ENCODE peak calls at places on chromosomes 12 and 14, in four cellular contexts. E is neuronal stem cell, N is IMR-90, V is mesendoderm. L is an unnamed sample. For H3K4me1, the result is how much of the 10 kb centered on the place peaks cover.

GRCh38 chr14:71966528-71966927 is 34.3 kb downstream of the RGS6 start:
- DNase-seq in E (no peak), N (no peak), V (no peak), L (no peak)

GRCh38 chr12:89225401-89225800 is 126.9 kb downstream of the DUSP6 start:
- DNase-seq in E (no peak), N (peak), V (peak), L (peak)

GRCh38 chr14:79992799-79993198 is 218.5 kb downstream of the DIO2 start:
- DNase-seq in E (no peak), N (no peak), V (peak), L (peak)

GRCh38 chr12:29164477-29165163 is 15.5 kb downstream of the FAR2 start:
- DNase-seq in E (no peak), N (peak), V (peak), L (peak)

GRCh38 chr14:61418749-61419148 is 97.4 kb downstream of the PRKCH start:
- DNase-seq in E (no peak), N (no peak), V (no peak), L (no peak)

GRCh38 chr12:101299931-101300330 is 20.0 kb downstream of the UTP20 start:
- DNase-seq in E (no peak), N (peak), V (no peak), L (no peak)

GRCh38 chr12:95073698-95074520 is 491 bp upstream of the NR2C1 start:
- DNase-seq in E (no peak), N (no peak), V (no peak), L (no peak)

GRCh38 chr12:64389154-64389553 is 1.4 kb downstream of the C12orf56 start:
- DNase-seq in E (no peak), N (no peak), V (no peak), L (no peak)

GRCh38 chr12:11753151-11753501 is 103.7 kb downstream of the ETV6 start:
- DNase-seq in E (no peak), N (no peak), V (no peak), L (no peak)

GRCh38 chr12:26125451-26126339 is 858 bp upstream of the BHLHE41 start:
- DNase-seq in E (peak), N (peak), V (peak), L (peak)

GRCh38 chr12:12474471-12474928 is 88.2 kb downstream of the DUSP16 start:
- DNase-seq in E (no peak), N (no peak), V (no peak), L (no peak)

GRCh38 chr12:7017870-7018349 is 366 bp downstream of the LPCAT3 start:
- DNase-seq in E (no peak), N (peak), V (no peak), L (no peak)

GRCh38 chr12:49636574-49636973 is 13.2 kb downstream of the PRPF40B start:
- DNase-seq in E (no peak), N (no peak), V (no peak), L (no peak)

GRCh38 chr12:42296503-42297109 is 29.3 kb downstream of the ZCRB1 start:
- DNase-seq in E (no peak), N (no peak), V (peak), L (peak)

GRCh38 chr12:92408072-92408900 is 262.6 kb upstream of the BTG1 start:
- DNase-seq in E (no peak), N (no peak), V (peak), L (no peak)

GRCh38 chr12:100688451-100688864 is 106.1 kb upstream of the ANO4 start:
- DNase-seq in E (no peak), N (no peak), V (no peak), L (peak)

GRCh38 chr12:11836282-11836963 is 186.9 kb downstream of the ETV6 start:
- DNase-seq in E (no peak), N (no peak), V (no peak), L (peak)

GRCh38 chr12:95582230-95583058 is 31.2 kb upstream of the USP44 start:
- DNase-seq in E (no peak), N (peak), V (peak), L (peak)

GRCh38 chr14:99721792-99722516 is 37.9 kb downstream of the CYP46A1 start:
- DNase-seq in E (no peak), N (no peak), V (no peak), L (no peak)

GRCh38 chr14:72558721-72559120 is 335.2 kb downstream of the DPF3 start:
- DNase-seq in E (no peak), N (peak), V (peak), L (no peak)

GRCh38 chr12:18583655-18584054 is 154.2 kb downstream of the PLCZ1 start:
- DNase-seq in E (no peak), N (no peak), V (peak), L (no peak)

GRCh38 chr12:47938093-47938492 is 25.3 kb upstream of the TMEM106C start:
- DNase-seq in E (no peak), N (peak), V (no peak), L (peak)

GRCh38 chr12:95998611-95999300 is 2.6 kb upstream of the HAL start:
- DNase-seq in E (peak), N (peak), V (peak), L (peak)

GRCh38 chr14:30995674-30996073 is 29.8 kb upstream of the AP4S1 start:
- DNase-seq in E (no peak), N (no peak), V (no peak), L (no peak)

GRCh38 chr14:65303185-65303901 is 109.2 kb upstream of the FUT8 start:
- DNase-seq in E (no peak), N (peak), V (no peak), L (no peak)

GRCh38 chr12:2083008-2083407 is 30.2 kb downstream of the CACNA1C start:
- DNase-seq in E (no peak), N (peak), V (peak), L (no peak)

GRCh38 chr12:69548687-69549086 is 36.6 kb upstream of the CCT2 start:
- DNase-seq in E (no peak), N (no peak), V (no peak), L (no peak)

GRCh38 chr14:31934767-31935266 is 142.3 kb upstream of the ARHGAP5 start:
- DNase-seq in E (no peak), N (peak), V (peak), L (peak)

GRCh38 chr12:29709056-29709455 is 74.7 kb downstream of the TMTC1 start:
- DNase-seq in E (no peak), N (no peak), V (peak), L (no peak)

GRCh38 chr14:77027538-77028383 is 747 bp downstream of the IRF2BPL start:
- DNase-seq in E (peak), N (peak), V (peak), L (peak)

GRCh38 chr12:70831538-70831937 is 89.0 kb downstream of the PTPRR start:
- DNase-seq in E (no peak), N (peak), V (no peak), L (no peak)

GRCh38 chr12:18752947-18753346 is 15.0 kb downstream of the CAPZA3 start:
- DNase-seq in E (peak), N (no peak), V (peak), L (peak)

GRCh38 chr14:39430762-39431415 is 1.3 kb downstream of the FBXO33 start:
- DNase-seq in E (no peak), N (peak), V (no peak), L (no peak)

DNA sequence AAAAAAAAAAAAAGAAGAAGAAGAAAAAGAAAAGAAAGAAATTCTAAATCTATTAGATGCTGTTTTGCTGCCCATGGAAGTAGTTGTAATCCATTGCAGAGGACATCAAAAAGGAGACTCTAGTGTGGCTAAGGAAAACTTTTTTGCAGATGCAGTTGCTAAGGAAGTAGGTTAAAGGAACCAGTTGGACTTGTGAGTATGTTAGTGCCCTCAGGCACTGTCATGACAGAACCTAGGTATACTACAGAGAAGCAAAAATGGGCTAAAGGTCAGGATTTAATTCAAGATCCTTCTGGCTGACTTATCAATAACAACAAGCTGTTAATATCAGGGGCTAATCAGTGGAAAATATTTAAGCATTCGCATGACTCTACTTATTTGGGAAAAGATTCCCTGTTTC is 1571.6 kb upstream of the FLRT2 start:
- DNase-seq in E (no peak), N (no peak), V (peak), L (no peak)
- H3K4me1 ChIP-seq in E (under half), N (under half), V (under half), L (under half)

GRCh38 chr12:128381537-128381936 is 114.6 kb downstream of the TMEM132C start:
- DNase-seq in E (peak), N (no peak), V (peak), L (no peak)

GRCh38 chr12:128385736-128386135 is 118.8 kb downstream of the TMEM132C start:
- DNase-seq in E (no peak), N (no peak), V (no peak), L (no peak)

GRCh38 chr12:128387811-128388422 is 120.9 kb downstream of the TMEM132C start:
- DNase-seq in E (peak), N (no peak), V (peak), L (no peak)

GRCh38 chr12:128381961-128382360 is 115.0 kb downstream of the TMEM132C start:
- DNase-seq in E (no peak), N (no peak), V (no peak), L (no peak)

DNA sequence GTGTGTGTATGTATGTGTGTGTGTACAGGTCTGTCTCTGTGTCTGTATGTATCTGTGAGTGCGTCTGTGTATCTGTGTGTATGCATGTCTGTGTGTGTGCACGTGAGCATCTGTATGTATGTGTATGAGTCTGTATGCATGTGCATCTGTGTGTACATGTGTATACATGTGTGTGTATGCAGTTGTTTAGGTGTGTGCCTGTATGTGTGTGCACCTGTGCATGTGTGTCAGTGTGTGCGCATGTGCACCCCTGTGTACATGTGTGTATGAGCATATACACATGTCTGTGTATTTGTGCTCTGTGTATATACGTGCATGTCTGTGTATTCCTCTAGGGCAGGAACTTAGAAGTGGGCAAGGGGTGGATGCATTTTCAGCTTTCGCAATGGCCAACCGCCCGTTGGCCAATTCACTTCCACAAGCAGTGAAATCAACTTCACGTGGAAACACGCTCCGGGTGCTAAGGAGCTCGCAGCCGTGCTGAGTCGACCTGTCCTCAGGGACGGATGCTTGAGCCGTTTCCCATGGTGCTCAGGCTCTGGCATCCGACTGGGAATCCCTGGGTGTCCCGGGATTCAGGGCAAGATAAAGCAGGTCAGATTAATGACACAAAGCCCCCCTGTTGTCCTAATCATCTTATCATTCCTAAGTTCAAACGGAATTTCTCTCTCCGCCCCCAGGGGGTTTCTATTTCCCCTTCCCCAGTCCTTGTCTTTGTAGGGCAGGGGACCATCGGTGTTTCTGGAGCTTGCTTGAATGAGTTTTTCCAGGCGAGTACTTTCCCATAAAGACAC is 116.2 kb downstream of the TMEM132C start:
- DNase-seq in E (peak), N (no peak), V (peak), L (no peak)
- H3K23ac ChIP-seq in E (no peak), N (no peak), V (no peak), L (no peak)

GRCh38 chr12:52851787-52852186 is 3.0 kb upstream of the KRT78 start:
- DNase-seq in E (no peak), N (no peak), V (no peak), L (no peak)
- H3K4me1 ChIP-seq in E (under half), N (under half), V (under half), L (under half)

DNA sequence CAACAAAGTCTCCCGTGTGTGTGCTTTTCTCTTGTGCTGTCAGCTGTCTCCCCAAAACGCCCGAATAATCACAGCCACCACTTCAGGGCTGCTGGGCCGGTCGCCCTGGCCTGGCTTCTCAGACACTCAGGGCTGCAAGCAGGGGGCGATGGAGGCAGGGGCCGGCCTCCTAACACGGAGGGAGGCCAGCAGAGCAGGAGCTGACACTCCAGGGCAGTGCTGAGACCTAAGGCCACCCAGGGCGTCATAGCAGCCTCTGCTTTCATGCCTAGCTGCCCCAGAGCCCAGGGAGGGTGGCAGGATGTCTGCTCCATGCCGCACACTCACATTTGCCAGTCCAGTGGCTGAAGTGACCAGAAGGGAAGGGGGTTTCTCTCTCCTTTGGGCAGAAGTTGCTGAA is 25.6 kb downstream of the STX2 start:
- DNase-seq in E (no peak), N (no peak), V (peak), L (no peak)
- H3K23ac ChIP-seq in E (no peak), N (no peak), V (no peak), L (no peak)

DNA sequence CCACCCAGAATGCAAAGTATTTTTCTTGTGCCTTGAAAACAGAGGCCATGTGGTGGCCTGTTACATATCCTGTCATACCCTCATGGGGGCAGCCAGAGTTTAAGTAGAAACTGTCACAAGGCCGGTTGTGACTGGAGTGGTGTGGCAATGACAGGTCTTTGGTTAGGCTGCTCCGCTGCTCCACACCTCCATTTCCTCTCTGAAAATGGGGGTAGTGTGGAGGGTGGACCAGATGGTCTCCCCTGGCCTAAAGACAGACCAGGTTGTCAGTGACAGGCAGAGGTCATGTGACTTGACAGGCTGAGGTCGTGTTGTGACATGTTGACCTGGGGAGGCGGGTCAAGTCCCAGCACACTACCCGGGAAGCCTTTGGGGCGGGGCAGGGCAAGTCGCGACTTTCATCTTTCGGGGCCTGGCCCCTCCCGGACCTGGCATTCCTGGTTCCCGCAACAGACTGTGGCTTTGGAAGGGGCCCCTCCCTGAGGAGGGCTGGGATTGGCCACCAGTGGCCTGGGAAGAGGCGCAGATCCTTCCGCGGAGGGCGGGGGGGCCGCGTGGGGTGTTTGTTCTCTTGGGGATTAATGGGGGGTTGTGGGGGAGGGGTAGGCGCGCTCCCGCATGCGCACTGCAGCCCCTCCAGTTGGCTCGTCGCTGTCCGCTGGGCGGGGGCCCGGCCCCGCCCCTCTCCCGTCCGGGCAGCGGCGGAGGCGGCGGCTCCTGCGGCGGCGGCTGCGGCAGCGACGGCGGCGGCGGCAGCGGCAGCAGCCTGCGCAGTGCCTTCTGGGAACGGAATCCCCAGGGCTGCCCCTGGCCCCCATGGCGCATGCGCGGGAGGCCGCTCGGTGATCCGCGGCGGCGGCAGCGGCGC is at the start of gene MBD6:
- DNase-seq in E (peak), N (peak), V (peak), L (peak)
- H3K4me1 ChIP-seq in E (under half), N (under half), V (under half), L (under half)

DNA sequence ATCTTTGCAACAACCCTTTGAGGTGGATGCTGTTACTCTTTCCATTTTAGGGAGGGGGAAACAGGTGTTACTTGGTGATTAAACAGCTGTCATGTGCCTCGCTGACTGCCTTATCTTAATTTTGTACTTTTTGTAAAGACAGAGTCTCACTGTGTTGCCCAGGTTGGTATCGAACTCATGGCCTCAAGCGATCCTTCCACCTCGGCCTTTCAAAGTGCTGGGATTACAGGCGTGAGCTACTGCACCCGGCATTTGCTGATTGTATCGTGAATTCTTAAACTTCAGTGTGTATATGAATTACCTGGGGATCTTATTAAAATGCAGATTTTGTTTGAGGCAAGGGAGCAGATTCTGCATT is 656 bp downstream of the PSMD9 start:
- DNase-seq in E (no peak), N (no peak), V (no peak), L (no peak)
- H3K23ac ChIP-seq in E (no peak), N (peak), V (no peak), L (no peak)

GRCh38 chr12:120211243-120211903 is 10.5 kb upstream of the RPLP0 start:
- DNase-seq in E (no peak), N (no peak), V (no peak), L (no peak)
- H3K4me1 ChIP-seq in E (under half), N (under half), V (under half), L (under half)

DNA sequence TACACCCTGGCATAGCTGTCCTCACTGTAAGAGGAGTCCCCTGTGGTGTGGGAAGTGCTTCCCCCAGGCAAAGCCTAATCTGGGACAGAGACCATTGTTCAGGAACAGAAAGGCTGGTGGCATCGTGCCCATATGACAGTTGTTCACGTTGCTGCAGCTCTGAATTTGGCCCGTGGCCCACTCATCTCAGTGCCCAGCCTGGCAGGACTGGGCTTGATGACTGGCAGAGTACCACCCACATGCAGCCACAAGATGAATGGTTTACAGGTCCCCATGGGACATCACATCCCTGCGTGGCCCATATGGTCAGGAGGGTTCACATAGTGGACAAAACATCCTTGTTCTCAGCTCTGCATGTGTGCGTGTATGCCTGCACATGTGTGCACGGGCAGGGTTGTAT is 17.5 kb downstream of the IQSEC3 start:
- DNase-seq in E (no peak), N (no peak), V (no peak), L (no peak)
- H3K23ac ChIP-seq in E (no peak), N (no peak), V (no peak), L (no peak)

GRCh38 chr14:103027451-103027850 is 29.9 kb downstream of the CDC42BPB start:
- DNase-seq in E (no peak), N (no peak), V (no peak), L (no peak)
- H3K4me1 ChIP-seq in E (under half), N (under half), V (under half), L (under half)

GRCh38 chr14:96797188-96797942 is at the start of gene VRK1:
- DNase-seq in E (peak), N (peak), V (peak), L (peak)
- H3K23ac ChIP-seq in E (peak), N (peak), V (peak), L (no peak)